ENCODE peak calls at places on chromosomes 5 and 9, in four cellular contexts. V, J, Q and S are unnamed samples.

GRCh38 chr5:33824516-33825195 is 67.1 kb downstream of the ADAMTS12 start:
- DNase-seq in V (no peak), J (no peak), Q (no peak), S (no peak)

GRCh38 chr5:174690256-174690655 is 34.1 kb upstream of the MSX2 start:
- DNase-seq in V (peak), J (no peak), Q (no peak), S (no peak)

GRCh38 chr5:136020383-136021015 is 8.3 kb upstream of the TGFBI start:
- DNase-seq in V (no peak), J (peak), Q (no peak), S (peak)

GRCh38 chr9:79080536-79080935 is 491.2 kb upstream of the TLE4 start:
- DNase-seq in V (no peak), J (no peak), Q (no peak), S (no peak)

GRCh38 chr5:135598691-135599395 is 20.1 kb upstream of the CXCL14 start:
- DNase-seq in V (no peak), J (no peak), Q (no peak), S (no peak)

GRCh38 chr5:101532430-101532829 is 629.3 kb upstream of the ST8SIA4 start:
- DNase-seq in V (no peak), J (no peak), Q (no peak), S (no peak)

GRCh38 chr5:166117062-166117743 is 2174.2 kb upstream of the WWC1 start:
- DNase-seq in V (no peak), J (no peak), Q (no peak), S (no peak)

GRCh38 chr5:160970605-160971191 is 118.7 kb upstream of the ATP10B start:
- DNase-seq in V (no peak), J (no peak), Q (peak), S (no peak)

GRCh38 chr9:135769489-135770202 is 67.7 kb downstream of the KCNT1 start:
- DNase-seq in V (no peak), J (no peak), Q (no peak), S (no peak)

GRCh38 chr5:166401391-166401790 is 1890.1 kb upstream of the WWC1 start:
- DNase-seq in V (peak), J (no peak), Q (no peak), S (no peak)

GRCh38 chr5:179288101-179288808 is 57.0 kb downstream of the ADAMTS2 start:
- DNase-seq in V (peak), J (no peak), Q (no peak), S (no peak)

GRCh38 chr9:101393135-101393534 is 5.3 kb downstream of the MRPL50 start:
- DNase-seq in V (no peak), J (no peak), Q (no peak), S (no peak)

GRCh38 chr9:101691657-101692056 is 46.8 kb downstream of the GRIN3A start:
- DNase-seq in V (no peak), J (no peak), Q (no peak), S (no peak)

GRCh38 chr9:127347831-127348699 is 48.9 kb upstream of the SLC2A8 start:
- DNase-seq in V (no peak), J (peak), Q (no peak), S (no peak)